ENCODE peak calls at places on chromosomes 13 and 19, in five cellular contexts. F is A549, L is GM23338, D is SK-N-SH, G is Karpas-422. E is an unnamed sample.

GRCh38 chr13:44364601-44365000 is 9.0 kb upstream of the SERP2 start:
- DNase-seq in F (no peak), L (no peak), D (no peak), G (no peak), E (no peak)

GRCh38 chr19:49129238-49129583 is 9.9 kb downstream of the PPFIA3 start:
- DNase-seq in F (no peak), L (peak), D (peak), G (no peak), E (no peak)

GRCh38 chr13:88729605-88730004 is 1058.4 kb downstream of the SLITRK5 start:
- DNase-seq in F (no peak), L (no peak), D (no peak), G (no peak), E (no peak)

GRCh38 chr13:73849292-73849691 is 284.9 kb downstream of the KLF12 start:
- DNase-seq in F (peak), L (peak), D (no peak), G (peak), E (no peak)

GRCh38 chr13:98664047-98664446 is 87.1 kb upstream of the STK24 start:
- DNase-seq in F (no peak), L (no peak), D (no peak), G (no peak), E (no peak)

GRCh38 chr19:658916-659839 is 3.8 kb downstream of the RNF126 start:
- DNase-seq in F (no peak), L (no peak), D (no peak), G (no peak), E (peak)

GRCh38 chr13:79936368-79937136 is 404.4 kb downstream of the SPRY2 start:
- DNase-seq in F (peak), L (no peak), D (peak), G (no peak), E (peak)

GRCh38 chr19:35314031-35314430 is 15.0 kb upstream of the CD22 start:
- DNase-seq in F (no peak), L (no peak), D (no peak), G (no peak), E (no peak)

GRCh38 chr13:44159633-44160279 is 213.9 kb upstream of the SERP2 start:
- DNase-seq in F (peak), L (no peak), D (no peak), G (no peak), E (peak)

GRCh38 chr19:43502419-43502976 is 2.0 kb downstream of the PHLDB3 start:
- DNase-seq in F (no peak), L (no peak), D (no peak), G (no peak), E (no peak)
- H3K4me2 ChIP-seq in F (peak), L (peak), D (peak), G (no peak), E (peak)

GRCh38 chr19:45079063-45079910 is at the start of gene GEMIN7:
- DNase-seq in F (peak), L (peak), D (peak), G (peak), E (no peak)

GRCh38 chr19:45075215-45076028 is 856 bp downstream of the ZNF296 start:
- DNase-seq in F (peak), L (peak), D (no peak), G (peak), E (peak)

GRCh38 chr19:45078390-45079062 is 534 bp upstream of the GEMIN7 start:
- DNase-seq in F (no peak), L (no peak), D (no peak), G (no peak), E (no peak)

GRCh38 chr19:45076029-45076850 is at the start of gene ZNF296:
- DNase-seq in F (peak), L (peak), D (no peak), G (peak), E (peak)

DNA sequence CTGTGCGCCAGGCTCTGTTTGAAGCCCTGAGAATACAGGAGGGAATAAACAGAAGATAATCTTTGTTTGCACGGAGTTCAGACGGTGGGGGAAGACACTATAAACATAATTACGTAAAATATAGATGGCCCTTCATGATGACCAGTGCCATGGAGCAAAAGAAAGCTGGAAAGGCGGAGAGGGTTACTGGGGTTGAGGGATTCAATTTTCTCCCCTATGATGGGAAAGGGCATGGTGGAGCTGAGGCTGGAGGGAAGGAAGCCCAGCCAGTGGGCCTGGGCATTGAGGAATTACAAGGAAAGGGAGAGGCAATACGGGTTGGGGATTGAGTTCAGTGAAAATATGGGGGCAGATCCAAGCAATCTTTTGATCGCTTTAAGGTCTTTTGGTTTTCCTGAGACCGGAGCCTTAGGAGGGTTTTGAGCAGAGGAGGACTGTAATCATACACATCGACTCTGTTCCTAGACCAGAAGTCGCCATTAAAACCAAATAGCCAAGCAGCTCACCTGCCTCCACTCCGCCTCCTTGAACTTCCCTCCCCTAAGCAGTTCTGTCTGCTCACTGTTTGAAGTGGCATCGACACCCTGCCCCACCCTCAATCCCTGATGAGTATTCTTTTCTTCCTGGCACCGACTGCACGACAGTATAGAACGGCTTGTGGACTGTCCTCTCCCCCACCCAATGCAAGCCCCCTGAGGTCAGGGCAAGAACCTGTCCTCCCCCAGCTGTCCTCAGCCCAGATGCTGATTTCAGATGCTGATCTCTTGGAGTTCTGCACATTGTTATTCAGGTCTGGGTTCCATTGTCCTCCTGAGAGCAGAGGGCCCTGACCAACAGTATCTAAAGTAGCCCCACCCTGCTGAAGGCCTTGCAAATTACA is 813 bp upstream of the ZNF296 start:
- DNase-seq in F (no peak), L (peak), D (no peak), G (peak), E (no peak)
- H3K4me3 ChIP-seq in F (peak), L (peak), D (no peak), G (peak), E (peak)

GRCh38 chr13:51873419-51873818 is 11.7 kb downstream of the CCDC70 start:
- DNase-seq in F (no peak), L (no peak), D (no peak), G (no peak), E (no peak)
- H3K4me2 ChIP-seq in F (no peak), L (no peak), D (no peak), G (no peak), E (no peak)

GRCh38 chr19:42350417-42350816 is 25.0 kb downstream of the MEGF8 start:
- DNase-seq in F (no peak), L (no peak), D (no peak), G (no peak), E (no peak)

GRCh38 chr19:42353341-42354015 is 28.0 kb downstream of the MEGF8 start:
- DNase-seq in F (no peak), L (no peak), D (no peak), G (no peak), E (no peak)

GRCh38 chr19:42352893-42353259 is 27.4 kb downstream of the MEGF8 start:
- DNase-seq in F (no peak), L (no peak), D (no peak), G (no peak), E (no peak)

GRCh38 chr19:42351079-42351735 is 25.8 kb downstream of the MEGF8 start:
- DNase-seq in F (no peak), L (no peak), D (no peak), G (no peak), E (no peak)

GRCh38 chr19:42352216-42352892 is 26.9 kb downstream of the MEGF8 start:
- DNase-seq in F (no peak), L (peak), D (peak), G (peak), E (no peak)
- H3K4me3 ChIP-seq in F (no peak), L (no peak), D (no peak), G (no peak), E (no peak)

DNA sequence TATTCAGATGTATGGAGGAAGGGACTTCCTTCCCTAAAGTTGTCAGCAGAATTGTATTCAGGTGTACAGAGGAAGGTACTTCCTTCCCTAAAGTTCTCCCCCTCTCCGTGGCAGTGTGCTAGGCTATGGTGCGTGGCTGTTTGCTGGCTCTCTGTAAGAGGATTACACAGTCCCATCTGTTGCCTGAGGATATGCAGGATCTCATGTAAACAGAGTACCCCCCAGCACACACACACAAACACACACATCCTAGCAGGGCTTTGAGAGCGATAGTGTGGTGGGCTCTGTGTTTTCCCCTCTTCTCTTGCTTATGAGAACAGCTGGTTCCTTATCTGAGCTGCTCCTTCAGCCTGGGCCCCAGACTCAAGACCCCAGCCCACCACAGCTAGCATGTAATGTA is 10.3 kb downstream of the NEK5 start:
- DNase-seq in F (no peak), L (no peak), D (no peak), G (no peak), E (no peak)
- H3K4me2 ChIP-seq in F (no peak), L (no peak), D (no peak), G (no peak), E (no peak)

GRCh38 chr13:109272595-109273325 is 513.6 kb downstream of the IRS2 start:
- DNase-seq in F (no peak), L (no peak), D (no peak), G (no peak), E (no peak)

GRCh38 chr13:109274188-109274821 is 512.1 kb downstream of the IRS2 start:
- DNase-seq in F (no peak), L (peak), D (no peak), G (no peak), E (no peak)

GRCh38 chr13:109271555-109271954 is 514.8 kb downstream of the IRS2 start:
- DNase-seq in F (no peak), L (no peak), D (no peak), G (no peak), E (no peak)

GRCh38 chr13:109271991-109272454 is 514.4 kb downstream of the IRS2 start:
- DNase-seq in F (no peak), L (no peak), D (no peak), G (peak), E (no peak)

DNA sequence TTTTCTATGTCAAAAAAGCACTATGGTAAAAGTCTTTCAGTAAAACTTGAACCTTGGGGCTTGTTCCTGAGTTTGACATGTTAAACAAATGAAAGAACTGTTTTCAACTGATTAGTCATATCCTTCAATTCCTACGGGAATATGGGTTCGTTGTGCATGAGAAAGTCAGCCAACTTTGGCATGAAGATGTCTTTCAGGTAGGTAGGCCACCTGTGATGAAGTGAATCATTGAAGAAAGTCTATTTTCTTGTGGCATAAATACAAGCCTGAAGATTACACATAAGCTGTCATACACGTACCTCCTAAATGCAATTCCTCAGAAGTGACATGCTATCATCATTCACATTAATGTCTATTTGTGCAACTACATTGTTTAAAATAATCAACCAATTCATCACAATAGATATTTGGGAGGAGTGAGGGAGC is 513.0 kb downstream of the IRS2 start:
- DNase-seq in F (no peak), L (no peak), D (no peak), G (peak), E (no peak)
- H3K4me3 ChIP-seq in F (peak), L (no peak), D (no peak), G (no peak), E (peak)

DNA sequence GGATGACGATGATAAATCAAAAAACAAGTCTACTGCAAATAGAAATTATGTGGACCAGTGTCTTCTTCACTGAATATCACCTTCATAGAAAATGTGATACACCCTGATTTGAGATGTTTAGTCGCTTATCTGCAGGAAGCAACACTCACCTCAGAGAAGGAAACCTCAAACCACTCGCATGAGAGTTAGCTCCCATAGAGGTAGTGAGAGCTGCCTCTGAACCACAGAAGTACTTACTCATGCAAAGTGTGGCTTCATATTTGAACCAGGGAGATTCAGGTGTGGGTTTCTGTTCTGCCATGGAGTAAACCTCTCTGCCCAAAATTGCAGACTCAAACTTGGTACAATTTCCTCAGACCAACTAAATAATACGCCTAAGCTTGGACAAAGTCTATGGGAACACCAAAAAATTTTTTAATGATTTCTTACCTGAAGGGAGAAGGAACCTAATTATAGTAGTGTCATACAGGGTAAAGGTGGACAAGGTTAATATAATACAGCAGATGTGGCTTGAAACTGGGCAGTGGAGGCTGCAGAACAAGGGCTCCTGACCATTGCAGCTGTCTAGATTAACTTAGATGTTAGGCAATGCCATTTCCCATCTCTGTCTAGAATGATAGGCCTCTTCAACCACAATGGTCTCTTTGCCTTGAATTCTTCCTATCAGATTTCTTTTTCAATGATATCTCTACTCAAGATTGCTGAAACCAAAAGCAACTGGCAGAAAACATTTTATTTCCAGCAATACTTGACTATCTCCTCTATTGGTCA is 29.6 kb upstream of the RCBTB2 start:
- DNase-seq in F (no peak), L (no peak), D (no peak), G (peak), E (no peak)
- H3K4me2 ChIP-seq in F (no peak), L (no peak), D (no peak), G (peak), E (no peak)

GRCh38 chr19:18396471-18397241 is 766 bp downstream of the LRRC25 start:
- DNase-seq in F (no peak), L (no peak), D (no peak), G (no peak), E (no peak)
- H3K4me3 ChIP-seq in F (no peak), L (peak), D (no peak), G (no peak), E (no peak)

GRCh38 chr13:53343345-53343744 is 314.7 kb downstream of the OLFM4 start:
- DNase-seq in F (no peak), L (peak), D (no peak), G (no peak), E (no peak)
- H3K4me2 ChIP-seq in F (no peak), L (peak), D (no peak), G (no peak), E (no peak)